ENCODE peak calls at places on chromosomes 3 and 15, in ten cellular contexts. G is breast epithelium; B is colonic mucosa; T is vagina; V is CD8-positive, alpha-beta T cell; P is stomach; S is IMR-90; C is SJCRH30; F is left ventricle myocardium inferior; N is mesenchymal stem cell. H is an unnamed sample.

GRCh38 chr3:156892701-156893100 is 66.5 kb downstream of the LEKR1 start:
- DNase-seq in V (no peak), F (no peak), B (no peak), C (no peak), N (peak; percentile 46), S (peak; percentile 51), G (no peak), P (no peak), T (no peak), H (no peak)

GRCh38 chr15:72967836-72968530 is 84.3 kb upstream of the NEO1 start:
- DNase-seq in V (no peak), B (peak; percentile 75), S (no peak), T (no peak), N (no peak), F (no peak), P (no peak), C (peak; percentile 80), G (no peak), H (peak; percentile 68)

GRCh38 chr3:61771976-61772375 is 210.6 kb downstream of the PTPRG start:
- DNase-seq in G (no peak), F (no peak), S (no peak), P (no peak), V (no peak), N (no peak), C (no peak), B (no peak), T (no peak), H (no peak)

GRCh38 chr3:127676456-127676855 is 3.7 kb downstream of the ABTB1 start:
- DNase-seq in F (no peak), N (no peak), V (no peak), G (peak; percentile 43), S (no peak), P (peak; percentile 23), T (no peak), B (no peak), C (no peak), H (no peak)

GRCh38 chr3:49805367-49805782 is 2.3 kb downstream of the INKA1 start:
- DNase-seq in P (peak; percentile 83), T (no peak), F (peak; percentile 88), C (peak; percentile 53), G (peak; percentile 74), B (peak; percentile 32), V (no peak), S (peak; percentile 56), N (peak; percentile 78), H (peak; percentile 50)

GRCh38 chr15:33132722-33133345 is 61.7 kb downstream of the FMN1 start:
- DNase-seq in F (no peak), C (peak; percentile 49), T (no peak), G (no peak), V (no peak), P (no peak), N (peak; percentile 67), B (peak; percentile 63), S (peak; percentile 76), H (peak; percentile 33)

GRCh38 chr15:52287114-52287513 is 8.5 kb downstream of the MYO5C start:
- DNase-seq in F (no peak), G (no peak), P (no peak), T (no peak), B (peak; percentile 72), V (no peak), C (no peak), N (no peak), S (no peak), H (peak; percentile 67)

GRCh38 chr15:52559022-52559421 is 9.8 kb downstream of the ARPP19 start:
- DNase-seq in T (no peak), S (no peak), P (no peak), B (no peak), N (no peak), V (no peak), F (no peak), C (no peak), G (no peak), H (no peak)

GRCh38 chr15:75347222-75348033 is 589 bp downstream of the NEIL1 start:
- DNase-seq in C (peak; percentile 42), F (peak; percentile 70), S (no peak), P (peak; percentile 68), V (peak; percentile 28), B (peak; percentile 85), N (peak; percentile 24), G (peak; percentile 67), T (no peak), H (peak; percentile 79)

GRCh38 chr15:99014803-99015676 is 7.4 kb upstream of the PGPEP1L start:
- DNase-seq in V (no peak), T (no peak), S (peak; percentile 72), C (peak; percentile 79), F (peak; percentile 34), N (peak; percentile 78), P (peak; percentile 80), G (peak; percentile 80), B (peak; percentile 57), H (peak; percentile 47)

GRCh38 chr3:9204253-9205005 is 45.0 kb downstream of the SRGAP3 start:
- DNase-seq in N (no peak), V (no peak), B (no peak), G (no peak), P (no peak), C (no peak), S (no peak), T (no peak), F (no peak), H (no peak)

DNA sequence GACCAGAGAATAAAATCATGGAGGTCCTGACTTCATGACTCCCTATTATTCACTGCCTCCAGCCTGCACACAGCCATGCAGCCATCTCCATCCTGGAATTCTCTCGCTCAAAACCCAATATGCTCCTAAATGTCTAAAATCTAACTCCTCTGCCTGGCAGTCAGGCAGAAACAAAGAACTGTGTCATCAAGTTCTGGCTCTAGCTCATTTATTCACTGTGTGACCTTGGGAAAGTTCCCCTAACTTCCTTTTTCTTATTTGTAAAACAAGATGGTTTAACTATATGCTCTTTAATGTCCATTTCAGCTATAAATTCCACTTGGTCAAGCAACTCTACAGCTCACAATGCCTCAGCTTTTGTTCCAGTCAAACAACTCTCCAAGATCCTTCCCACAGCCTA is 16.6 kb downstream of the PIK3CB start:
- DNase-seq in B (no peak), F (no peak), N (no peak), S (no peak), G (no peak), T (no peak), P (no peak), C (no peak), V (no peak), H (no peak)
- H3K4me1 ChIP-seq in B (no peaks in the 10 kb centered on the region), F (peaks cover 20% of the 10 kb centered on the region), N (peaks cover 4% of the 10 kb centered on the region), S (peaks cover 2% of the 10 kb centered on the region), G (no peaks in the 10 kb centered on the region), T (peaks cover 8% of the 10 kb centered on the region), P (no peaks in the 10 kb centered on the region), C (no peaks in the 10 kb centered on the region), V (peaks cover 10% of the 10 kb centered on the region), H (peaks cover 6% of the 10 kb centered on the region)

DNA sequence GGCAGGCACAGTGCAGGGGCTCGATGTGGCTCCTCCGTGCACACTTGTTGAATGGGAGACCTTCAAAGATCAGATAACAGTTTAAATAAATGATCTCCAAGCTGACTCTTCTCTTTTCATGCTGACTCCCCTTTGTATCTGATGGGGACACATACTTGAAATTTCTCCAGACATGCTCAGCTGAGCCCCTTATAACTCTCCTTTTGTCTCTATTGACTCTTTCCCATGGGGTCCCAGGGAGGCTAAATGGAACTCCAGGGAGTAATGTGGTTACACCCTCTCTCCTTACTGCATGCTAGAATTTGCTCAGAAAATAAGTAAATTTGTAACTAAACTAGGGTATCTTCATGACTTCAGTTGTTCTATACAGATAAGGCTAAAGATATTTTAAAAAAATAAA is 48.2 kb upstream of the TM4SF4 start:
- DNase-seq in S (no peak), T (no peak), V (no peak), C (no peak), F (no peak), B (no peak), G (no peak), N (no peak), P (no peak), H (no peak)
- H3K27me3 ChIP-seq in S (no peaks in the 10 kb centered on the region), T (no peaks in the 10 kb centered on the region), V (no peaks in the 10 kb centered on the region), C (no peaks in the 10 kb centered on the region), F (no peaks in the 10 kb centered on the region), B (no peaks in the 10 kb centered on the region), G (no peaks in the 10 kb centered on the region), N (no peaks in the 10 kb centered on the region), P (no peaks in the 10 kb centered on the region), H (no peaks in the 10 kb centered on the region)

DNA sequence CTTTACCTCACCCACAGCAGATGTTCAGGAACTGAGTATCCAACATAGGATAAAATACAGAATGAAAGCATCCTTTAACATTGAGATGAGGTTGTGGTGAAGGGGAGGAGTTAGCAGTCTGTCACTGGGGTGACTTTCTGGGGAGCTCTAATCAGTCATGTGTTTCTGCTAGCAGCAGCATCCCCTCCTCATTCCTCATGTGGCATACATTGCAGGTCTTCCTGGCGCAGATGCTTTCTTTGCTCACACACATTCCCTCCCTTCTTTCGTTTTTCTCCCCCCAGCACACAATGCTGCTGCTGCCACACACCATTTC is 134.9 kb downstream of the CACNA1D start:
- DNase-seq in B (no peak), P (peak; percentile 13), T (no peak), C (no peak), N (no peak), F (no peak), S (no peak), V (no peak), G (no peak), H (no peak)
- H3K4me1 ChIP-seq in B (no peaks in the 10 kb centered on the region), P (no peaks in the 10 kb centered on the region), T (no peaks in the 10 kb centered on the region), C (no peaks in the 10 kb centered on the region), N (no peaks in the 10 kb centered on the region), F (no peaks in the 10 kb centered on the region), S (no peaks in the 10 kb centered on the region), V (no peaks in the 10 kb centered on the region), G (no peaks in the 10 kb centered on the region), H (no peaks in the 10 kb centered on the region)

DNA sequence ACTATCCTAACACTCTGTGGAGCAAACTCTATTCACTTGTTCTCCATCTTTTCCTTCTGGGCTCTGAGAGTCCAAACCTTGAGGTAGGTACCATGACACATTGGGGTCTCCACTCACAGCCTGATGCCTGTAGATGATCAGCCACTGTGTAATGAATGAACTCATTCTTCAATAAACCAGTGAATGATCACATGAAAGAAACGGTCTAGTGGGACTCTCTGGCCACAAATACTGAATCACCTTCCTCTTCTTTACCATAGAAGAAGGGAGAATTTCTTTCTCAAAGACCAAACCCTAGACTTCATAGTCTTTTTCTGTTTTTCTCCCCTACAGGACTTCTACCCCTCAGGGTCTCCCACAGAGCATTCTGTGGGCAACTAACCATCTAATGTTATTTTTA is 20.5 kb upstream of the ABHD2 start:
- DNase-seq in C (no peak), B (no peak), V (no peak), F (no peak), G (no peak), S (peak; percentile 61), N (no peak), P (no peak), T (no peak), H (no peak)
- H3K27me3 ChIP-seq in C (no peaks in the 10 kb centered on the region), B (no peaks in the 10 kb centered on the region), V (no peaks in the 10 kb centered on the region), F (no peaks in the 10 kb centered on the region), G (no peaks in the 10 kb centered on the region), S (no peaks in the 10 kb centered on the region), N (no peaks in the 10 kb centered on the region), P (no peaks in the 10 kb centered on the region), T (no peaks in the 10 kb centered on the region), H (no peaks in the 10 kb centered on the region)